ENCODE peak calls at places on chromosomes 5 and 9, in ten cellular contexts. One of them, this sample, is unnamed. For H3K36me3, the result is how much of the 10 kb centered on the place peaks cover.

GRCh38 chr9:106921341-106921899 is 58.5 kb downstream of the ZNF462 start:
- DNase-seq in lower lobe of right lung: no peak
- DNase-seq in fibroblast of lung: peak
- DNase-seq in body of pancreas: peak
- DNase-seq in A673: peak
- DNase-seq in astrocyte: peak
- DNase-seq in neural progenitor cell: peak
- DNase-seq in PC-3: no peak
- DNase-seq in heart right ventricle: peak
- DNase-seq in transverse colon: peak
- DNase-seq in this sample: no peak

GRCh38 chr5:131379723-131380122 is 115.9 kb downstream of the CDC42SE2 start:
- DNase-seq in lower lobe of right lung: no peak
- DNase-seq in fibroblast of lung: peak
- DNase-seq in body of pancreas: peak
- DNase-seq in A673: peak
- DNase-seq in astrocyte: peak
- DNase-seq in neural progenitor cell: no peak
- DNase-seq in PC-3: peak
- DNase-seq in heart right ventricle: peak
- DNase-seq in transverse colon: no peak
- DNase-seq in this sample: no peak

GRCh38 chr5:138543730-138544104 is 681 bp upstream of the ETF1 start:
- DNase-seq in lower lobe of right lung: no peak
- DNase-seq in fibroblast of lung: no peak
- DNase-seq in body of pancreas: no peak
- DNase-seq in A673: no peak
- DNase-seq in astrocyte: peak
- DNase-seq in neural progenitor cell: no peak
- DNase-seq in PC-3: no peak
- DNase-seq in heart right ventricle: no peak
- DNase-seq in transverse colon: no peak
- DNase-seq in this sample: no peak

GRCh38 chr5:148939676-148940075 is 113.3 kb downstream of the ADRB2 start:
- DNase-seq in lower lobe of right lung: no peak
- DNase-seq in fibroblast of lung: peak
- DNase-seq in body of pancreas: no peak
- DNase-seq in A673: no peak
- DNase-seq in astrocyte: peak
- DNase-seq in neural progenitor cell: no peak
- DNase-seq in PC-3: peak
- DNase-seq in heart right ventricle: no peak
- DNase-seq in transverse colon: no peak
- DNase-seq in this sample: peak

GRCh38 chr5:90398726-90399125 is 10.8 kb downstream of the CETN3 start:
- DNase-seq in lower lobe of right lung: no peak
- DNase-seq in fibroblast of lung: no peak
- DNase-seq in body of pancreas: no peak
- DNase-seq in A673: no peak
- DNase-seq in astrocyte: no peak
- DNase-seq in neural progenitor cell: no peak
- DNase-seq in PC-3: no peak
- DNase-seq in heart right ventricle: no peak
- DNase-seq in transverse colon: no peak
- DNase-seq in this sample: no peak

GRCh38 chr9:115808108-115808507 is 345.5 kb upstream of the PAPPA start:
- DNase-seq in lower lobe of right lung: no peak
- DNase-seq in fibroblast of lung: no peak
- DNase-seq in body of pancreas: peak
- DNase-seq in A673: no peak
- DNase-seq in astrocyte: peak
- DNase-seq in neural progenitor cell: no peak
- DNase-seq in PC-3: peak
- DNase-seq in heart right ventricle: no peak
- DNase-seq in transverse colon: no peak
- DNase-seq in this sample: peak

GRCh38 chr5:21236896-21237830 is 1249.2 kb upstream of the CDH18 start:
- DNase-seq in lower lobe of right lung: no peak
- DNase-seq in fibroblast of lung: peak
- DNase-seq in body of pancreas: no peak
- DNase-seq in A673: peak
- DNase-seq in astrocyte: peak
- DNase-seq in neural progenitor cell: no peak
- DNase-seq in PC-3: peak
- DNase-seq in heart right ventricle: no peak
- DNase-seq in transverse colon: no peak
- DNase-seq in this sample: peak

GRCh38 chr5:172979778-172980177 is 3.8 kb upstream of the ATP6V0E1 start:
- DNase-seq in lower lobe of right lung: no peak
- DNase-seq in fibroblast of lung: no peak
- DNase-seq in body of pancreas: no peak
- DNase-seq in A673: no peak
- DNase-seq in astrocyte: peak
- DNase-seq in neural progenitor cell: no peak
- DNase-seq in PC-3: peak
- DNase-seq in heart right ventricle: no peak
- DNase-seq in transverse colon: no peak
- DNase-seq in this sample: peak

GRCh38 chr5:160556886-160557285 is 135.2 kb downstream of the PTTG1 start:
- DNase-seq in lower lobe of right lung: no peak
- DNase-seq in fibroblast of lung: peak
- DNase-seq in body of pancreas: no peak
- DNase-seq in A673: no peak
- DNase-seq in astrocyte: peak
- DNase-seq in neural progenitor cell: no peak
- DNase-seq in PC-3: peak
- DNase-seq in heart right ventricle: no peak
- DNase-seq in transverse colon: no peak
- DNase-seq in this sample: peak

GRCh38 chr5:2423634-2424033 is 327.8 kb downstream of the IRX2 start:
- DNase-seq in lower lobe of right lung: no peak
- DNase-seq in fibroblast of lung: no peak
- DNase-seq in body of pancreas: no peak
- DNase-seq in A673: no peak
- DNase-seq in astrocyte: no peak
- DNase-seq in neural progenitor cell: no peak
- DNase-seq in PC-3: no peak
- DNase-seq in heart right ventricle: no peak
- DNase-seq in transverse colon: no peak
- DNase-seq in this sample: no peak

GRCh38 chr5:175347027-175347426 is 97.0 kb downstream of the DRD1 start:
- DNase-seq in lower lobe of right lung: no peak
- DNase-seq in fibroblast of lung: peak
- DNase-seq in body of pancreas: no peak
- DNase-seq in A673: peak
- DNase-seq in astrocyte: peak
- DNase-seq in neural progenitor cell: peak
- DNase-seq in PC-3: peak
- DNase-seq in heart right ventricle: no peak
- DNase-seq in transverse colon: no peak
- DNase-seq in this sample: no peak

GRCh38 chr9:114856210-114856941 is 50.5 kb upstream of the TNFSF15 start:
- DNase-seq in lower lobe of right lung: no peak
- DNase-seq in fibroblast of lung: peak
- DNase-seq in body of pancreas: no peak
- DNase-seq in A673: no peak
- DNase-seq in astrocyte: peak
- DNase-seq in neural progenitor cell: no peak
- DNase-seq in PC-3: no peak
- DNase-seq in heart right ventricle: peak
- DNase-seq in transverse colon: no peak
- DNase-seq in this sample: peak

GRCh38 chr9:70861376-70861775 is 260.0 kb downstream of the TRPM3 start:
- DNase-seq in lower lobe of right lung: no peak
- DNase-seq in fibroblast of lung: no peak
- DNase-seq in body of pancreas: no peak
- DNase-seq in A673: no peak
- DNase-seq in astrocyte: no peak
- DNase-seq in neural progenitor cell: no peak
- DNase-seq in PC-3: no peak
- DNase-seq in heart right ventricle: no peak
- DNase-seq in transverse colon: no peak
- DNase-seq in this sample: no peak

GRCh38 chr5:33409435-33410146 is 31.2 kb upstream of the TARS1 start:
- DNase-seq in lower lobe of right lung: no peak
- DNase-seq in fibroblast of lung: peak
- DNase-seq in body of pancreas: peak
- DNase-seq in A673: no peak
- DNase-seq in astrocyte: no peak
- DNase-seq in neural progenitor cell: no peak
- DNase-seq in PC-3: no peak
- DNase-seq in heart right ventricle: no peak
- DNase-seq in transverse colon: peak
- DNase-seq in this sample: no peak

GRCh38 chr5:119220576-119221197 is 135.1 kb upstream of the TNFAIP8 start:
- DNase-seq in lower lobe of right lung: no peak
- DNase-seq in fibroblast of lung: no peak
- DNase-seq in body of pancreas: no peak
- DNase-seq in A673: no peak
- DNase-seq in astrocyte: no peak
- DNase-seq in neural progenitor cell: no peak
- DNase-seq in PC-3: no peak
- DNase-seq in heart right ventricle: no peak
- DNase-seq in transverse colon: no peak
- DNase-seq in this sample: no peak

GRCh38 chr5:6859001-6859400 is 145.8 kb downstream of the TENT4A start:
- DNase-seq in lower lobe of right lung: no peak
- DNase-seq in fibroblast of lung: no peak
- DNase-seq in body of pancreas: no peak
- DNase-seq in A673: no peak
- DNase-seq in astrocyte: no peak
- DNase-seq in neural progenitor cell: no peak
- DNase-seq in PC-3: no peak
- DNase-seq in heart right ventricle: no peak
- DNase-seq in transverse colon: no peak
- DNase-seq in this sample: no peak

GRCh38 chr5:6861667-6862066 is 148.4 kb downstream of the TENT4A start:
- DNase-seq in lower lobe of right lung: no peak
- DNase-seq in fibroblast of lung: no peak
- DNase-seq in body of pancreas: no peak
- DNase-seq in A673: peak
- DNase-seq in astrocyte: no peak
- DNase-seq in neural progenitor cell: no peak
- DNase-seq in PC-3: no peak
- DNase-seq in heart right ventricle: no peak
- DNase-seq in transverse colon: no peak
- DNase-seq in this sample: no peak

GRCh38 chr5:6859951-6860638 is 146.9 kb downstream of the TENT4A start:
- DNase-seq in lower lobe of right lung: no peak
- DNase-seq in fibroblast of lung: no peak
- DNase-seq in body of pancreas: no peak
- DNase-seq in A673: no peak
- DNase-seq in astrocyte: no peak
- DNase-seq in neural progenitor cell: no peak
- DNase-seq in PC-3: no peak
- DNase-seq in heart right ventricle: no peak
- DNase-seq in transverse colon: no peak
- DNase-seq in this sample: no peak

GRCh38 chr5:6856658-6857057 is 143.4 kb downstream of the TENT4A start:
- DNase-seq in lower lobe of right lung: no peak
- DNase-seq in fibroblast of lung: no peak
- DNase-seq in body of pancreas: no peak
- DNase-seq in A673: no peak
- DNase-seq in astrocyte: no peak
- DNase-seq in neural progenitor cell: no peak
- DNase-seq in PC-3: no peak
- DNase-seq in heart right ventricle: no peak
- DNase-seq in transverse colon: no peak
- DNase-seq in this sample: no peak

GRCh38 chr5:6858419-6858818 is 145.2 kb downstream of the TENT4A start:
- DNase-seq in lower lobe of right lung: no peak
- DNase-seq in fibroblast of lung: no peak
- DNase-seq in body of pancreas: no peak
- DNase-seq in A673: no peak
- DNase-seq in astrocyte: no peak
- DNase-seq in neural progenitor cell: no peak
- DNase-seq in PC-3: no peak
- DNase-seq in heart right ventricle: no peak
- DNase-seq in transverse colon: no peak
- DNase-seq in this sample: no peak
- TF ChIP-seq CTCF in lower lobe of right lung: no peak
- TF ChIP-seq CTCF in fibroblast of lung: no peak
- TF ChIP-seq CTCF in body of pancreas: no peak
- TF ChIP-seq CTCF in A673: no peak
- TF ChIP-seq CTCF in astrocyte: no peak
- TF ChIP-seq CTCF in neural progenitor cell: no peak
- TF ChIP-seq CTCF in PC-3: no peak
- TF ChIP-seq CTCF in heart right ventricle: no peak
- TF ChIP-seq CTCF in transverse colon: no peak
- TF ChIP-seq CTCF in this sample: no peak

DNA sequence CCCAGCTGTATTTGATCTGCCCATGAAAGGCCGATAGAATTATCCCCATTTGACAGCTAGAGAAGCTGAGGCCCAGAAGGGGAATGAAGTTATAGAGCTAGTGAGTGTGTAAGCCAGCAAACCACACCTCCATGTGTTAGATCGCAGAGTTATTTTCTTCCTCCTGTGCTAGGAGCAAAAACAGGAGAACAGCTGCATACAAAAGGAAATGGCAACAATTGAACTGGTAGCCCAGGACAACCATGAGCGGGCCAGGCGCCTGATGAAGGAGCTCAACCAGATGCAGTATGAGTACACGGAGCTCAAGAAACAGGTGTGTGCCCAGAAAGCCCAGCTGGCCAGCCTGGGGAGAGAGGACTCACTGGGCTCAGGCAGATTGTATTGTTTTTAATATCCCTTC is 30.4 kb downstream of the RAB14 start:
- DNase-seq in lower lobe of right lung: no peak
- DNase-seq in fibroblast of lung: no peak
- DNase-seq in body of pancreas: no peak
- DNase-seq in A673: no peak
- DNase-seq in astrocyte: no peak
- DNase-seq in neural progenitor cell: no peak
- DNase-seq in PC-3: no peak
- DNase-seq in heart right ventricle: no peak
- DNase-seq in transverse colon: no peak
- DNase-seq in this sample: no peak
- H3K36me3 ChIP-seq in lower lobe of right lung: half or more
- H3K36me3 ChIP-seq in fibroblast of lung: under half
- H3K36me3 ChIP-seq in body of pancreas: under half
- H3K36me3 ChIP-seq in A673: half or more
- H3K36me3 ChIP-seq in astrocyte: under half
- H3K36me3 ChIP-seq in neural progenitor cell: under half
- H3K36me3 ChIP-seq in PC-3: under half
- H3K36me3 ChIP-seq in heart right ventricle: half or more
- H3K36me3 ChIP-seq in transverse colon: under half
- H3K36me3 ChIP-seq in this sample: under half

GRCh38 chr5:151520294-151520693 is 70.8 kb downstream of the FAT2 start:
- DNase-seq in lower lobe of right lung: no peak
- DNase-seq in fibroblast of lung: no peak
- DNase-seq in body of pancreas: no peak
- DNase-seq in A673: no peak
- DNase-seq in astrocyte: no peak
- DNase-seq in neural progenitor cell: peak
- DNase-seq in PC-3: peak
- DNase-seq in heart right ventricle: no peak
- DNase-seq in transverse colon: no peak
- DNase-seq in this sample: no peak
- TF ChIP-seq CTCF in lower lobe of right lung: no peak
- TF ChIP-seq CTCF in fibroblast of lung: no peak
- TF ChIP-seq CTCF in body of pancreas: no peak
- TF ChIP-seq CTCF in A673: no peak
- TF ChIP-seq CTCF in astrocyte: no peak
- TF ChIP-seq CTCF in neural progenitor cell: peak
- TF ChIP-seq CTCF in PC-3: peak
- TF ChIP-seq CTCF in heart right ventricle: no peak
- TF ChIP-seq CTCF in transverse colon: no peak
- TF ChIP-seq CTCF in this sample: no peak

GRCh38 chr5:6758201-6758600 is 45.0 kb downstream of the TENT4A start:
- DNase-seq in lower lobe of right lung: no peak
- DNase-seq in fibroblast of lung: no peak
- DNase-seq in body of pancreas: no peak
- DNase-seq in A673: no peak
- DNase-seq in astrocyte: no peak
- DNase-seq in neural progenitor cell: no peak
- DNase-seq in PC-3: no peak
- DNase-seq in heart right ventricle: no peak
- DNase-seq in transverse colon: no peak
- DNase-seq in this sample: no peak
- H3K36me3 ChIP-seq in lower lobe of right lung: half or more
- H3K36me3 ChIP-seq in fibroblast of lung: under half
- H3K36me3 ChIP-seq in body of pancreas: under half
- H3K36me3 ChIP-seq in A673: under half
- H3K36me3 ChIP-seq in astrocyte: under half
- H3K36me3 ChIP-seq in neural progenitor cell: under half
- H3K36me3 ChIP-seq in PC-3: under half
- H3K36me3 ChIP-seq in heart right ventricle: half or more
- H3K36me3 ChIP-seq in transverse colon: under half
- H3K36me3 ChIP-seq in this sample: under half

This sample was measured in mammary epithelial cell.